ENCODE peak calls at places on chromosomes 16 and 17, in six cellular contexts. One of them, this sample, is unnamed. For H3K4me1, the result is how much of the 10 kb centered on the place peaks cover.

GRCh38 chr16:77335652-77336234 is 99.1 kb downstream of the ADAMTS18 start:
- DNase-seq in stomach: no peak
- DNase-seq in astrocyte: no peak
- DNase-seq in thoracic aorta: no peak
- DNase-seq in CD8-positive, alpha-beta memory T cell: no peak
- DNase-seq in psoas muscle: no peak
- DNase-seq in this sample: no peak

GRCh38 chr16:8952281-8952751 is 11.4 kb downstream of the USP7 start:
- DNase-seq in thoracic aorta: no peak
- DNase-seq in stomach: no peak
- DNase-seq in CD8-positive, alpha-beta memory T cell: no peak
- DNase-seq in psoas muscle: no peak
- DNase-seq in astrocyte: no peak
- DNase-seq in this sample: no peak

GRCh38 chr16:58002411-58002790 is 1.2 kb downstream of the USB1 start:
- DNase-seq in stomach: no peak
- DNase-seq in psoas muscle: no peak
- DNase-seq in CD8-positive, alpha-beta memory T cell: peak
- DNase-seq in thoracic aorta: no peak
- DNase-seq in astrocyte: no peak
- DNase-seq in this sample: no peak

GRCh38 chr17:14741516-14741915 is 440.6 kb downstream of the HS3ST3B1 start:
- DNase-seq in thoracic aorta: no peak
- DNase-seq in CD8-positive, alpha-beta memory T cell: no peak
- DNase-seq in psoas muscle: no peak
- DNase-seq in stomach: no peak
- DNase-seq in astrocyte: no peak
- DNase-seq in this sample: no peak

GRCh38 chr16:48054881-48055601 is 100.8 kb downstream of the ABCC12 start:
- DNase-seq in thoracic aorta: no peak
- DNase-seq in psoas muscle: peak
- DNase-seq in CD8-positive, alpha-beta memory T cell: no peak
- DNase-seq in stomach: peak
- DNase-seq in astrocyte: peak
- DNase-seq in this sample: peak

GRCh38 chr17:3712811-3713463 is 10.8 kb upstream of the HASPIN start:
- DNase-seq in thoracic aorta: no peak
- DNase-seq in stomach: no peak
- DNase-seq in astrocyte: peak
- DNase-seq in CD8-positive, alpha-beta memory T cell: peak
- DNase-seq in psoas muscle: no peak
- DNase-seq in this sample: no peak

GRCh38 chr16:17529982-17530760 is 59.4 kb upstream of the XYLT1 start:
- DNase-seq in stomach: no peak
- DNase-seq in astrocyte: no peak
- DNase-seq in CD8-positive, alpha-beta memory T cell: peak
- DNase-seq in thoracic aorta: no peak
- DNase-seq in psoas muscle: no peak
- DNase-seq in this sample: peak

GRCh38 chr17:79036609-79037008 is 12.6 kb downstream of the C1QTNF1 start:
- DNase-seq in stomach: no peak
- DNase-seq in psoas muscle: no peak
- DNase-seq in thoracic aorta: no peak
- DNase-seq in astrocyte: peak
- DNase-seq in CD8-positive, alpha-beta memory T cell: no peak
- DNase-seq in this sample: no peak

GRCh38 chr17:15233022-15233805 is 31.9 kb downstream of the PMP22 start:
- DNase-seq in thoracic aorta: no peak
- DNase-seq in stomach: no peak
- DNase-seq in psoas muscle: peak
- DNase-seq in astrocyte: peak
- DNase-seq in CD8-positive, alpha-beta memory T cell: no peak
- DNase-seq in this sample: no peak

GRCh38 chr16:3983081-3983520 is 102.6 kb upstream of the CREBBP start:
- DNase-seq in CD8-positive, alpha-beta memory T cell: peak
- DNase-seq in psoas muscle: peak
- DNase-seq in thoracic aorta: no peak
- DNase-seq in astrocyte: peak
- DNase-seq in stomach: peak
- DNase-seq in this sample: peak

GRCh38 chr17:56823848-56824247 is 9.9 kb downstream of the C17orf67 start:
- DNase-seq in thoracic aorta: no peak
- DNase-seq in stomach: no peak
- DNase-seq in psoas muscle: no peak
- DNase-seq in astrocyte: no peak
- DNase-seq in CD8-positive, alpha-beta memory T cell: no peak
- DNase-seq in this sample: no peak

GRCh38 chr17:15957608-15958307 is 12.8 kb downstream of the ADORA2B start:
- DNase-seq in CD8-positive, alpha-beta memory T cell: no peak
- DNase-seq in stomach: no peak
- DNase-seq in psoas muscle: no peak
- DNase-seq in thoracic aorta: no peak
- DNase-seq in astrocyte: no peak
- DNase-seq in this sample: no peak

GRCh38 chr17:75753514-75754377 is 11.2 kb downstream of the GALK1 start:
- DNase-seq in CD8-positive, alpha-beta memory T cell: peak
- DNase-seq in thoracic aorta: no peak
- DNase-seq in psoas muscle: peak
- DNase-seq in astrocyte: peak
- DNase-seq in stomach: peak
- DNase-seq in this sample: peak

GRCh38 chr17:45431531-45432404 is 902 bp downstream of the ARHGAP27 start:
- DNase-seq in psoas muscle: peak
- DNase-seq in CD8-positive, alpha-beta memory T cell: peak
- DNase-seq in astrocyte: no peak
- DNase-seq in thoracic aorta: no peak
- DNase-seq in stomach: peak
- DNase-seq in this sample: peak

GRCh38 chr17:50213026-50214015 is 11.9 kb upstream of the COL1A1 start:
- DNase-seq in CD8-positive, alpha-beta memory T cell: peak
- DNase-seq in astrocyte: peak
- DNase-seq in thoracic aorta: no peak
- DNase-seq in stomach: peak
- DNase-seq in psoas muscle: no peak
- DNase-seq in this sample: peak

GRCh38 chr17:59796785-59797205 is 89.3 kb downstream of the VMP1 start:
- DNase-seq in stomach: no peak
- DNase-seq in astrocyte: no peak
- DNase-seq in psoas muscle: no peak
- DNase-seq in CD8-positive, alpha-beta memory T cell: no peak
- DNase-seq in thoracic aorta: no peak
- DNase-seq in this sample: no peak

GRCh38 chr17:9928601-9929341 is 23.7 kb upstream of the RCVRN start:
- DNase-seq in psoas muscle: no peak
- DNase-seq in stomach: no peak
- DNase-seq in CD8-positive, alpha-beta memory T cell: no peak
- DNase-seq in thoracic aorta: no peak
- DNase-seq in astrocyte: peak
- DNase-seq in this sample: no peak

GRCh38 chr17:38511126-38512108 is 83.2 kb downstream of the ARHGAP23 start:
- DNase-seq in stomach: no peak
- DNase-seq in psoas muscle: peak
- DNase-seq in thoracic aorta: no peak
- DNase-seq in CD8-positive, alpha-beta memory T cell: no peak
- DNase-seq in astrocyte: peak
- DNase-seq in this sample: no peak

GRCh38 chr17:63477471-63478440 is 895 bp downstream of the ACE start:
- DNase-seq in stomach: no peak
- DNase-seq in astrocyte: no peak
- DNase-seq in thoracic aorta: no peak
- DNase-seq in psoas muscle: no peak
- DNase-seq in CD8-positive, alpha-beta memory T cell: no peak
- DNase-seq in this sample: no peak

GRCh38 chr16:83720981-83721380 is 86.8 kb upstream of the HSBP1 start:
- DNase-seq in astrocyte: no peak
- DNase-seq in thoracic aorta: no peak
- DNase-seq in psoas muscle: no peak
- DNase-seq in stomach: no peak
- DNase-seq in CD8-positive, alpha-beta memory T cell: no peak
- DNase-seq in this sample: no peak

GRCh38 chr17:73187203-73187769 is 5.6 kb upstream of the COG1 start:
- DNase-seq in CD8-positive, alpha-beta memory T cell: no peak
- DNase-seq in stomach: peak
- DNase-seq in psoas muscle: no peak
- DNase-seq in astrocyte: no peak
- DNase-seq in thoracic aorta: no peak
- DNase-seq in this sample: no peak

GRCh38 chr16:71626018-71626857 is at the start of gene MARVELD3:
- DNase-seq in stomach: peak
- DNase-seq in CD8-positive, alpha-beta memory T cell: peak
- DNase-seq in astrocyte: no peak
- DNase-seq in thoracic aorta: no peak
- DNase-seq in psoas muscle: no peak
- DNase-seq in this sample: no peak

DNA sequence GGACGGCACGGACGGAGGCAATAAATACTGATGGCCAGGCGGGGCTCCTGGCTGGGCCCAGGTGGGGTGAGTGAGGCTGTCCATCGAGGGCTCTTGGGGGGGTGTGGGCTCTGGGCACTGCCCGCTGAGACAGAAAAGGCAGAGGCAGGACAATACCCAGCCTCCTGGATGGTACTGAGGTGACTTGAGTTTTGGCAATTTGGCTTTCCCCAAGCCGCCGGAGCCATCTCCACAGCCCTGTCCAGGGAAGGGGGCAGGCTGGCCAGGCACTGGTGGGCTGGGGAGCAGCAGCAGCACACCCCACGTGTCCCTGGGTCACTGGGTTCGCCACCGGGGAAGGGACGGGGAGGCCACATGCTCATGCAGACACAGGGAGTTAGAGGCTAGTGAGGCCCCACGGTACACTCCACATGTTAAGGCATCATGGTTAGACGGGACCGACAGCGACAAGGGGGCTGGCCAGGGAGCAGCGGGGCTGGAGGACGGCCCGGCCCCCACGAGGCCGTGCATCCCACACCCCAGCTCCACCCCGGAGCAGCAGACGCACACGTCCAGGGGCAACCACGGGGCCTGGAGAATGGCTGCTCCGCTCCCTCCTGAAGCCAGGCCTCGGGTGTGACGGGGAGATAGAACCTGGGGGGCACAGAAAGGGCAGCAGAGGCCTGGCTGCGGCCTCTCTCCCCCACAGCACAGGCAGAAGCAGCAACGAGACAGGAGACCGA is 3.0 kb downstream of the ARHGDIA start:
- DNase-seq in astrocyte: no peak
- DNase-seq in CD8-positive, alpha-beta memory T cell: no peak
- DNase-seq in psoas muscle: no peak
- DNase-seq in thoracic aorta: no peak
- DNase-seq in stomach: no peak
- DNase-seq in this sample: no peak
- H3K27ac ChIP-seq in astrocyte: peak
- H3K27ac ChIP-seq in CD8-positive, alpha-beta memory T cell: no peak
- H3K27ac ChIP-seq in psoas muscle: peak
- H3K27ac ChIP-seq in thoracic aorta: peak
- H3K27ac ChIP-seq in stomach: peak
- H3K27ac ChIP-seq in this sample: no peak

GRCh38 chr17:18318122-18318521 is 3.0 kb downstream of the SMCR8 start:
- DNase-seq in thoracic aorta: no peak
- DNase-seq in stomach: no peak
- DNase-seq in psoas muscle: no peak
- DNase-seq in astrocyte: no peak
- DNase-seq in CD8-positive, alpha-beta memory T cell: no peak
- DNase-seq in this sample: no peak
- H3K4me1 ChIP-seq in thoracic aorta: half or more
- H3K4me1 ChIP-seq in stomach: half or more
- H3K4me1 ChIP-seq in psoas muscle: half or more
- H3K4me1 ChIP-seq in astrocyte: under half
- H3K4me1 ChIP-seq in CD8-positive, alpha-beta memory T cell: half or more
- H3K4me1 ChIP-seq in this sample: half or more

GRCh38 chr16:12300490-12300889 is 324.0 kb downstream of the SNX29 start:
- DNase-seq in psoas muscle: no peak
- DNase-seq in astrocyte: no peak
- DNase-seq in CD8-positive, alpha-beta memory T cell: no peak
- DNase-seq in stomach: no peak
- DNase-seq in thoracic aorta: no peak
- DNase-seq in this sample: no peak

GRCh38 chr16:12298285-12298684 is 321.8 kb downstream of the SNX29 start:
- DNase-seq in psoas muscle: no peak
- DNase-seq in astrocyte: no peak
- DNase-seq in CD8-positive, alpha-beta memory T cell: no peak
- DNase-seq in stomach: no peak
- DNase-seq in thoracic aorta: no peak
- DNase-seq in this sample: no peak

GRCh38 chr16:12296991-12297390 is 320.5 kb downstream of the SNX29 start:
- DNase-seq in CD8-positive, alpha-beta memory T cell: no peak
- DNase-seq in thoracic aorta: no peak
- DNase-seq in psoas muscle: no peak
- DNase-seq in astrocyte: no peak
- DNase-seq in stomach: no peak
- DNase-seq in this sample: no peak

GRCh38 chr16:12303649-12304048 is 327.1 kb downstream of the SNX29 start:
- DNase-seq in CD8-positive, alpha-beta memory T cell: no peak
- DNase-seq in stomach: no peak
- DNase-seq in psoas muscle: no peak
- DNase-seq in astrocyte: no peak
- DNase-seq in thoracic aorta: no peak
- DNase-seq in this sample: no peak

GRCh38 chr16:12300946-12301500 is 324.5 kb downstream of the SNX29 start:
- DNase-seq in CD8-positive, alpha-beta memory T cell: no peak
- DNase-seq in psoas muscle: no peak
- DNase-seq in thoracic aorta: no peak
- DNase-seq in astrocyte: no peak
- DNase-seq in stomach: no peak
- DNase-seq in this sample: no peak
- H3K27ac ChIP-seq in CD8-positive, alpha-beta memory T cell: no peak
- H3K27ac ChIP-seq in psoas muscle: no peak
- H3K27ac ChIP-seq in thoracic aorta: no peak
- H3K27ac ChIP-seq in astrocyte: no peak
- H3K27ac ChIP-seq in stomach: no peak
- H3K27ac ChIP-seq in this sample: no peak

GRCh38 chr17:77428020-77428781 is 287.4 kb downstream of the SEC14L1 start:
- DNase-seq in stomach: no peak
- DNase-seq in thoracic aorta: no peak
- DNase-seq in astrocyte: no peak
- DNase-seq in CD8-positive, alpha-beta memory T cell: no peak
- DNase-seq in psoas muscle: no peak
- DNase-seq in this sample: no peak

GRCh38 chr17:77428901-77429734 is 288.3 kb downstream of the SEC14L1 start:
- DNase-seq in CD8-positive, alpha-beta memory T cell: no peak
- DNase-seq in psoas muscle: no peak
- DNase-seq in stomach: no peak
- DNase-seq in astrocyte: no peak
- DNase-seq in thoracic aorta: no peak
- DNase-seq in this sample: no peak

GRCh38 chr17:77427471-77427991 is 286.8 kb downstream of the SEC14L1 start:
- DNase-seq in astrocyte: peak
- DNase-seq in thoracic aorta: no peak
- DNase-seq in stomach: no peak
- DNase-seq in CD8-positive, alpha-beta memory T cell: no peak
- DNase-seq in psoas muscle: peak
- DNase-seq in this sample: no peak

GRCh38 chr17:77429985-77430752 is 289.4 kb downstream of the SEC14L1 start:
- DNase-seq in stomach: peak
- DNase-seq in astrocyte: peak
- DNase-seq in psoas muscle: peak
- DNase-seq in thoracic aorta: peak
- DNase-seq in CD8-positive, alpha-beta memory T cell: peak
- DNase-seq in this sample: peak

DNA sequence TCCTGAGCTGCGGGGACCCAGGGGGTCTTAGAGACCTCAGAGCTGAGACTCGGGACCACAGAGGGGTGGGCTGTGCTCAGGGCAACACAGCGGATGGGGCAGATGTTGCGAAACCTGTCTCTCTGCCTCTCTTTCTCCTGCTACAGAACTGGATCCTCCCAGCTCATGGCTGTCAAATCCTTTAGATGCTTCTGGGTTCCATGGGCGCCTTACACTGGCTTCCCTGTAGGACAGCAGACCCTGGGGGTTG is 288.9 kb downstream of the SEC14L1 start:
- DNase-seq in psoas muscle: no peak
- DNase-seq in astrocyte: no peak
- DNase-seq in stomach: no peak
- DNase-seq in CD8-positive, alpha-beta memory T cell: no peak
- DNase-seq in thoracic aorta: no peak
- DNase-seq in this sample: no peak
- H3K4me1 ChIP-seq in psoas muscle: half or more
- H3K4me1 ChIP-seq in astrocyte: half or more
- H3K4me1 ChIP-seq in stomach: half or more
- H3K4me1 ChIP-seq in CD8-positive, alpha-beta memory T cell: half or more
- H3K4me1 ChIP-seq in thoracic aorta: half or more
- H3K4me1 ChIP-seq in this sample: half or more

This sample was measured in CD4-positive, alpha-beta memory T cell.